ENCODE peak calls at places on chromosomes 4 and X, in five cellular contexts. P is upper lobe of right lung; M is activated T-helper 1 cell treated with Interleukin-2 at 50 U/mL for 16 hours; W is NCI-H1694 treated with DMSO at 0.1 percent for 48 hours; Q is activated naive CD4-positive, alpha-beta T cell treated with anti-CD3 and anti-CD28 coated beads for 36 hours. Y is an unnamed sample.
A peak's percentile ranks its signal among the peaks of the same experiment; 100 is the strongest.

GRCh38 chr4:178309890-178310289 is 867.7 kb upstream of the AGA start:
- DNase-seq in P (no peak), M (no peak), W (no peak), Q (no peak), Y (no peak)

GRCh38 chr4:2432991-2433530 is 14.3 kb downstream of the CFAP99 start:
- DNase-seq in P (peak; percentile 55), M (no peak), W (no peak), Q (no peak), Y (no peak)

GRCh38 chrX:45138525-45138924 is 62.2 kb downstream of the DIPK2B start:
- DNase-seq in P (no peak), M (no peak), W (no peak), Q (no peak), Y (no peak)

GRCh38 chrX:68183612-68184214 is 249.6 kb downstream of the OPHN1 start:
- DNase-seq in P (no peak), M (no peak), W (peak; percentile 12), Q (no peak), Y (peak; percentile 3)

GRCh38 chr4:72318771-72319170 is 250.2 kb downstream of the ADAMTS3 start:
- DNase-seq in P (no peak), M (no peak), W (no peak), Q (no peak), Y (no peak)

GRCh38 chr4:129218355-129218754 is 122.4 kb downstream of the C4orf33 start:
- DNase-seq in P (no peak), M (no peak), W (peak; percentile 29), Q (peak; percentile 4), Y (no peak)

GRCh38 chr4:138845664-138846063 is 169.9 kb upstream of the NOCT start:
- DNase-seq in P (no peak), M (no peak), W (no peak), Q (no peak), Y (no peak)

GRCh38 chr4:180668732-180669131 is 1574.5 kb upstream of the TENM3 start:
- DNase-seq in P (no peak), M (no peak), W (no peak), Q (no peak), Y (no peak)

GRCh38 chrX:30713061-30713525 is 59.9 kb downstream of the GK start:
- DNase-seq in P (no peak), M (no peak), W (peak; percentile 30), Q (peak; percentile 65), Y (peak; percentile 41)

GRCh38 chrX:2283111-2283847 is 217.5 kb downstream of the DHRSX start:
- DNase-seq in P (no peak), M (no peak), W (no peak), Q (no peak), Y (no peak)

GRCh38 chrX:74450803-74451449 is 29.6 kb downstream of the SLC16A2 start:
- DNase-seq in P (no peak), M (no peak), W (no peak), Q (peak; percentile 45), Y (no peak)

GRCh38 chrX:2410279-2411020 is 90.3 kb downstream of the DHRSX start:
- DNase-seq in P (peak; percentile 40), M (no peak), W (no peak), Q (no peak), Y (no peak)

GRCh38 chr4:174999407-174999806 is 81.2 kb downstream of the ADAM29 start:
- DNase-seq in P (no peak), M (no peak), W (no peak), Q (no peak), Y (no peak)

GRCh38 chr4:186728631-186729271 is 5.1 kb upstream of the FAT1 start:
- DNase-seq in P (no peak), M (no peak), W (no peak), Q (no peak), Y (no peak)

GRCh38 chrX:147832707-147833348 is 78.9 kb upstream of the FMR1 start:
- DNase-seq in P (no peak), M (no peak), W (no peak), Q (no peak), Y (no peak)

GRCh38 chrX:38318196-38318595 is 9.1 kb downstream of the RPGR start:
- DNase-seq in P (no peak), M (no peak), W (no peak), Q (no peak), Y (no peak)

GRCh38 chr4:38857354-38858096 is 908 bp upstream of the TLR6 start:
- DNase-seq in P (no peak), M (no peak), W (no peak), Q (peak; percentile 63), Y (peak; percentile 24)

Y was measured in DND-41.